ENCODE peak calls at places on chromosomes 16 and 17, in five cellular contexts. One of them, this sample, is unnamed.

GRCh38 chr17:58764373-58764772 is 8.7 kb downstream of the PPM1E start:
- DNase-seq in fibroblast of mammary gland: no peak
- DNase-seq in activated T-helper 1 cell treated with Interleukin-2 at 50 U/mL for 16 hours: no peak
- DNase-seq in NCI-H510A: peak; percentile 48
- DNase-seq in nucleus accumbens: no peak
- DNase-seq in this sample: no peak

GRCh38 chr16:67525176-67525860 is 3.3 kb upstream of the RIPOR1 start:
- DNase-seq in fibroblast of mammary gland: no peak
- DNase-seq in activated T-helper 1 cell treated with Interleukin-2 at 50 U/mL for 16 hours: no peak
- DNase-seq in NCI-H510A: no peak
- DNase-seq in nucleus accumbens: no peak
- DNase-seq in this sample: no peak

GRCh38 chr16:72705806-72706205 is 342.1 kb downstream of the ZFHX3 start:
- DNase-seq in fibroblast of mammary gland: no peak
- DNase-seq in activated T-helper 1 cell treated with Interleukin-2 at 50 U/mL for 16 hours: no peak
- DNase-seq in NCI-H510A: no peak
- DNase-seq in nucleus accumbens: no peak
- DNase-seq in this sample: no peak

GRCh38 chr17:78736526-78737079 is 45.5 kb downstream of the CYTH1 start:
- DNase-seq in fibroblast of mammary gland: peak; percentile 35
- DNase-seq in activated T-helper 1 cell treated with Interleukin-2 at 50 U/mL for 16 hours: peak; percentile 59
- DNase-seq in NCI-H510A: peak; percentile 68
- DNase-seq in nucleus accumbens: no peak
- DNase-seq in this sample: peak; percentile 48

GRCh38 chr16:29007865-29008593 is 23.2 kb downstream of the LAT start:
- DNase-seq in fibroblast of mammary gland: peak; percentile 98
- DNase-seq in activated T-helper 1 cell treated with Interleukin-2 at 50 U/mL for 16 hours: peak; percentile 60
- DNase-seq in NCI-H510A: no peak
- DNase-seq in nucleus accumbens: no peak
- DNase-seq in this sample: no peak

GRCh38 chr17:269616-270514 is 82.7 kb downstream of the RPH3AL start:
- DNase-seq in fibroblast of mammary gland: no peak
- DNase-seq in activated T-helper 1 cell treated with Interleukin-2 at 50 U/mL for 16 hours: no peak
- DNase-seq in NCI-H510A: no peak
- DNase-seq in nucleus accumbens: no peak
- DNase-seq in this sample: no peak

GRCh38 chr17:32227910-32228309 is 37.7 kb upstream of the RHBDL3 start:
- DNase-seq in fibroblast of mammary gland: no peak
- DNase-seq in activated T-helper 1 cell treated with Interleukin-2 at 50 U/mL for 16 hours: no peak
- DNase-seq in NCI-H510A: no peak
- DNase-seq in nucleus accumbens: no peak
- DNase-seq in this sample: no peak

GRCh38 chr16:48013476-48013875 is 142.3 kb downstream of the ABCC12 start:
- DNase-seq in fibroblast of mammary gland: no peak
- DNase-seq in activated T-helper 1 cell treated with Interleukin-2 at 50 U/mL for 16 hours: no peak
- DNase-seq in NCI-H510A: no peak
- DNase-seq in nucleus accumbens: no peak
- DNase-seq in this sample: no peak

GRCh38 chr16:30398660-30399434 is 3.6 kb downstream of the ZNF48 start:
- DNase-seq in fibroblast of mammary gland: no peak
- DNase-seq in activated T-helper 1 cell treated with Interleukin-2 at 50 U/mL for 16 hours: no peak
- DNase-seq in NCI-H510A: no peak
- DNase-seq in nucleus accumbens: no peak
- DNase-seq in this sample: no peak

GRCh38 chr17:81930142-81931125 is 2.9 kb upstream of the MAFG start:
- DNase-seq in fibroblast of mammary gland: no peak
- DNase-seq in activated T-helper 1 cell treated with Interleukin-2 at 50 U/mL for 16 hours: no peak
- DNase-seq in NCI-H510A: no peak
- DNase-seq in nucleus accumbens: no peak
- DNase-seq in this sample: peak; percentile 58

GRCh38 chr16:14088155-14088753 is 17.1 kb downstream of the MRTFB start:
- DNase-seq in fibroblast of mammary gland: peak; percentile 77
- DNase-seq in activated T-helper 1 cell treated with Interleukin-2 at 50 U/mL for 16 hours: no peak
- DNase-seq in NCI-H510A: no peak
- DNase-seq in nucleus accumbens: no peak
- DNase-seq in this sample: no peak

GRCh38 chr17:35313875-35314409 is 59.5 kb downstream of the SLFN11 start:
- DNase-seq in fibroblast of mammary gland: no peak
- DNase-seq in activated T-helper 1 cell treated with Interleukin-2 at 50 U/mL for 16 hours: no peak
- DNase-seq in NCI-H510A: no peak
- DNase-seq in nucleus accumbens: no peak
- DNase-seq in this sample: peak; percentile 7

GRCh38 chr16:87465306-87465705 is 27.5 kb downstream of the ZCCHC14 start:
- DNase-seq in fibroblast of mammary gland: peak; percentile 94
- DNase-seq in activated T-helper 1 cell treated with Interleukin-2 at 50 U/mL for 16 hours: no peak
- DNase-seq in NCI-H510A: no peak
- DNase-seq in nucleus accumbens: no peak
- DNase-seq in this sample: no peak

GRCh38 chr17:12522743-12523181 is 142.9 kb upstream of the MYOCD start:
- DNase-seq in fibroblast of mammary gland: peak; percentile 11
- DNase-seq in activated T-helper 1 cell treated with Interleukin-2 at 50 U/mL for 16 hours: no peak
- DNase-seq in NCI-H510A: no peak
- DNase-seq in nucleus accumbens: no peak
- DNase-seq in this sample: no peak